ENCODE peak calls at places on chromosomes 12 and 14, in ten cellular contexts. A, Y, R, T, G, B, O, D, K and L are unnamed samples.

GRCh38 chr12:99553461-99553860 is 94.1 kb upstream of the GARIN6 start:
- DNase-seq in R (no peak), O (no peak), T (no peak), B (no peak), K (no peak), D (no peak), Y (no peak), G (no peak), A (no peak), L (no peak)

GRCh38 chr14:92323916-92324818 is 1.2 kb downstream of the SLC24A4 start:
- DNase-seq in T (no peak), Y (no peak), O (no peak), R (no peak), G (no peak), B (no peak), A (no peak), D (no peak), K (no peak), L (no peak)

GRCh38 chr14:77100961-77101360 is 2.9 kb downstream of the CIPC start:
- DNase-seq in O (no peak), K (no peak), A (no peak), R (no peak), D (peak), T (no peak), B (no peak), Y (no peak), G (no peak), L (no peak)

GRCh38 chr14:49552630-49553029 is 33.5 kb downstream of the RPS29 start:
- DNase-seq in Y (no peak), B (no peak), T (no peak), D (no peak), R (no peak), K (no peak), A (no peak), O (no peak), G (no peak), L (no peak)

GRCh38 chr14:29955087-29955486 is 27.4 kb upstream of the PRKD1 start:
- DNase-seq in O (no peak), A (no peak), T (no peak), B (no peak), Y (no peak), R (no peak), K (no peak), G (no peak), D (peak), L (no peak)

GRCh38 chr14:68015356-68016242 is 196.0 kb downstream of the RAD51B start:
- DNase-seq in Y (no peak), B (no peak), D (peak), R (no peak), O (no peak), K (no peak), G (no peak), A (no peak), T (no peak), L (no peak)

GRCh38 chr14:64715146-64715627 is 11.0 kb downstream of the PLEKHG3 start:
- DNase-seq in A (no peak), D (no peak), B (no peak), Y (no peak), G (peak), O (no peak), R (no peak), T (peak), K (no peak), L (no peak)

GRCh38 chr12:70268972-70269371 is 25.7 kb downstream of the CNOT2 start:
- DNase-seq in Y (no peak), A (no peak), R (no peak), B (no peak), T (no peak), O (no peak), G (no peak), K (no peak), D (no peak), L (no peak)

GRCh38 chr12:22971247-22971646 is 346.3 kb downstream of the ETNK1 start:
- DNase-seq in B (no peak), A (no peak), T (no peak), D (no peak), Y (no peak), G (no peak), O (no peak), K (no peak), R (no peak), L (no peak)

GRCh38 chr12:100987552-100988277 is 193.1 kb downstream of the ANO4 start:
- DNase-seq in O (peak), K (peak), G (peak), Y (peak), B (peak), T (no peak), R (peak), A (peak), D (peak), L (no peak)

GRCh38 chr12:64609543-64610091 is 678 bp upstream of the RASSF3 start:
- DNase-seq in R (no peak), O (peak), A (peak), K (peak), T (no peak), D (peak), Y (peak), B (no peak), G (no peak), L (no peak)

GRCh38 chr12:39199371-39199770 is 243.5 kb downstream of the KIF21A start:
- DNase-seq in K (no peak), B (no peak), Y (peak), D (no peak), T (no peak), O (peak), G (no peak), A (no peak), R (no peak), L (no peak)

GRCh38 chr12:81758421-81759214 is 532 bp downstream of the PPFIA2 start:
- DNase-seq in Y (peak), A (peak), B (no peak), T (no peak), O (peak), K (no peak), G (peak), D (no peak), R (peak), L (no peak)

GRCh38 chr12:104741497-104742367 is 216.4 kb downstream of the SLC41A2 start:
- DNase-seq in R (peak), Y (no peak), A (no peak), K (no peak), D (no peak), T (no peak), G (no peak), B (no peak), O (no peak), L (no peak)

GRCh38 chr14:69043007-69043444 is 63.9 kb upstream of the ACTN1 start:
- DNase-seq in Y (peak), T (peak), A (no peak), D (no peak), K (no peak), R (no peak), G (peak), O (no peak), B (peak), L (no peak)

GRCh38 chr12:26027401-26027800 is 68.9 kb downstream of the RASSF8 start:
- DNase-seq in K (no peak), R (no peak), D (no peak), O (no peak), G (no peak), A (no peak), T (no peak), B (no peak), Y (no peak), L (no peak)

GRCh38 chr12:3035815-3036702 is 41.1 kb upstream of the TSPAN9 start:
- DNase-seq in R (no peak), Y (peak), G (no peak), T (no peak), K (peak), B (no peak), O (no peak), A (no peak), D (peak), L (no peak)
- TF ChIP-seq CTCF in R (peak), Y (peak), G (no peak), T (no peak), K (no peak), B (no peak), O (peak), A (no peak), D (peak), L (no peak)

GRCh38 chr14:54550514-54550913 is 16.4 kb upstream of the SAMD4A start:
- DNase-seq in R (no peak), O (no peak), B (no peak), G (no peak), K (no peak), D (peak), A (no peak), T (no peak), Y (no peak), L (no peak)

GRCh38 chr14:54549862-54550261 is 17.1 kb upstream of the SAMD4A start:
- DNase-seq in K (no peak), R (peak), O (peak), D (peak), G (no peak), Y (peak), A (no peak), B (no peak), T (no peak), L (no peak)

GRCh38 chr14:54554401-54554800 is 12.5 kb upstream of the SAMD4A start:
- DNase-seq in Y (no peak), R (no peak), G (no peak), T (no peak), K (no peak), O (no peak), B (no peak), A (no peak), D (no peak), L (no peak)

GRCh38 chr14:54556535-54556934 is 10.4 kb upstream of the SAMD4A start:
- DNase-seq in D (no peak), B (no peak), Y (no peak), G (no peak), O (no peak), R (peak), K (no peak), T (no peak), A (no peak), L (no peak)

DNA sequence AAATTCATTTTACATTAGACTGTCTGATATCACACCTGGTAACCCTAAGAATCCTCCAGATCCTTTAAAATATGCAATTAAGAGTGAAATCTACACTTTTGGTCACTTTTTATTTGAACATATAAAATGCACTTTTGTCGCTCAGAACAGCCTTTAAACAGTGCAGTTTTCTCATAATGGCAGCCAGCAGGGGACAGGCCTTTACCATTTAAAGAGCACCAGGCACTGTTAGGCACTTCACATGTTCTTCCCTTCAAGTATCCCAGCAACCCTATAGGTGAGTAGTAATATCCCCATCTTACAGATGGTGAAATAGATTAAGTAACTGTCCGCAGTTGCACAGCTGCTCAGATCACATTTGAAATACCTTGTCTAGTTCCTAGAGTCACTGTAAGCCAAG is 11.3 kb upstream of the SAMD4A start:
- DNase-seq in O (no peak), T (no peak), B (no peak), K (no peak), A (no peak), R (no peak), Y (no peak), G (no peak), D (no peak), L (no peak)
- TF ChIP-seq CTCF in O (no peak), T (no peak), B (no peak), K (no peak), A (no peak), R (peak), Y (peak), G (no peak), D (peak), L (no peak)

GRCh38 chr12:72472350-72472749 is 200.2 kb downstream of the TRHDE start:
- DNase-seq in D (no peak), B (no peak), T (no peak), K (no peak), G (no peak), Y (no peak), O (no peak), A (peak), R (peak), L (no peak)
- TF ChIP-seq CTCF in D (no peak), B (no peak), T (no peak), K (no peak), G (no peak), Y (no peak), O (no peak), A (peak), R (peak), L (no peak)

GRCh38 chr12:110338754-110339153 is 57.7 kb downstream of the ATP2A2 start:
- DNase-seq in B (no peak), D (no peak), R (peak), T (no peak), Y (peak), O (no peak), K (no peak), G (no peak), A (no peak), L (no peak)
- TF ChIP-seq CTCF in B (no peak), D (peak), R (peak), T (no peak), Y (no peak), O (no peak), K (no peak), G (no peak), A (no peak), L (no peak)

GRCh38 chr14:70893062-70893841 is 14.0 kb upstream of the PCNX1 start:
- DNase-seq in K (no peak), Y (no peak), D (no peak), O (no peak), T (no peak), R (no peak), G (no peak), B (no peak), A (no peak), L (no peak)

GRCh38 chr14:70891741-70892140 is 15.5 kb upstream of the PCNX1 start:
- DNase-seq in Y (no peak), D (no peak), G (no peak), A (no peak), K (no peak), O (no peak), B (no peak), R (no peak), T (no peak), L (no peak)

GRCh38 chr14:70894868-70895267 is 12.4 kb upstream of the PCNX1 start:
- DNase-seq in R (no peak), G (no peak), K (no peak), B (no peak), T (no peak), D (peak), Y (no peak), A (no peak), O (no peak), L (no peak)

GRCh38 chr14:70896317-70896716 is 10.9 kb upstream of the PCNX1 start:
- DNase-seq in O (no peak), D (no peak), B (no peak), G (no peak), Y (no peak), T (no peak), R (no peak), K (no peak), A (no peak), L (no peak)

DNA sequence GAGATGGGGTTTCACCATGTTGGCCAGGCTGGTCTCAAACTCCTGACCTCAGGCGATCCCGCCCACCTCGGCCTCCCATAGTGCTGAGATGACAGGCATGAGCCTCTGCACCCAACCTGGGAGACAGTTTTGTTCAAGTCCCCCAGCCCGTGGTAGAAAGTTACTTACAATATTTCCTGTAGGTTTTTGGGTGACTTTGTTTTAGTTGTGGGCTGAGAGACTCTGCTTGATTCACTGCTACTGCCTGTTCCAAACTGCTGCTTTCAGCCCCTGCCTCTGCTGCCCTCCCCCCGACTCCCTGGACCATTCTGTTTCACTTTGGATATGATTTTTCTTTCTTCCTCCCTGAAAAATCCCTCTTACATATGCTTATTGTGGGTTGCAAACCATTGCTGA is 13.4 kb upstream of the PCNX1 start:
- DNase-seq in B (no peak), Y (no peak), K (no peak), A (no peak), O (no peak), G (no peak), T (no peak), R (no peak), D (no peak), L (no peak)
- TF ChIP-seq CTCF in B (no peak), Y (no peak), K (no peak), A (no peak), O (no peak), G (no peak), T (no peak), R (no peak), D (no peak), L (no peak)

GRCh38 chr12:6828671-6829531 is 694 bp downstream of the P3H3 start:
- DNase-seq in B (peak), K (no peak), O (peak), A (no peak), T (peak), Y (peak), G (peak), R (no peak), D (peak), L (no peak)
- TF ChIP-seq CTCF in B (no peak), K (no peak), O (no peak), A (no peak), T (no peak), Y (no peak), G (no peak), R (no peak), D (no peak), L (no peak)